ENCODE peak calls at places on chromosomes 5 and 9, in six cellular contexts. A is A172, X is C1 segment of cervical spinal cord, E is cardiac muscle cell, P is MV-4-11, S is lung. K is an unnamed sample.

GRCh38 chr5:134252671-134253070 is 26.8 kb upstream of the PPP2CA start:
- DNase-seq in A (peak; percentile 82), P (no peak), X (no peak), E (peak; percentile 28), S (no peak), K (no peak)

GRCh38 chr9:89219637-89220036 is 41.0 kb upstream of the SHC3 start:
- DNase-seq in S (no peak), A (no peak), X (no peak), E (no peak), P (no peak), K (no peak)

GRCh38 chr5:100890514-100891008 is 12.5 kb downstream of the ST8SIA4 start:
- DNase-seq in S (no peak), P (peak; percentile 80), E (no peak), X (no peak), A (no peak), K (no peak)

GRCh38 chr9:72540348-72540873 is 19.0 kb downstream of the TMC1 start:
- DNase-seq in A (peak; percentile 64), P (no peak), X (no peak), E (no peak), S (peak; percentile 46), K (no peak)

GRCh38 chr9:95080961-95081658 is 236.4 kb downstream of the FANCC start:
- DNase-seq in S (no peak), X (no peak), E (no peak), P (no peak), A (no peak), K (peak; percentile 11)

GRCh38 chr5:154570572-154571324 is 92.7 kb upstream of the HAND1 start:
- DNase-seq in A (no peak), S (no peak), X (no peak), P (no peak), E (no peak), K (no peak)

GRCh38 chr9:135379540-135380267 is 99.9 kb upstream of the PPP1R26 start:
- DNase-seq in X (no peak), A (peak; percentile 63), S (no peak), E (no peak), P (no peak), K (no peak)

GRCh38 chr9:70607329-70607728 is 192.9 kb upstream of the KLF9 start:
- DNase-seq in X (no peak), P (no peak), E (no peak), A (no peak), S (no peak), K (no peak)

GRCh38 chr5:9461246-9461645 is 84.6 kb downstream of the SEMA5A start:
- DNase-seq in X (no peak), A (no peak), P (no peak), S (no peak), E (no peak), K (no peak)

GRCh38 chr5:76521240-76521758 is 101.9 kb downstream of the F2RL2 start:
- DNase-seq in S (no peak), A (peak; percentile 73), E (no peak), P (peak; percentile 54), X (no peak), K (no peak)

GRCh38 chr5:158943057-158943456 is 156.7 kb downstream of the EBF1 start:
- DNase-seq in E (no peak), P (no peak), S (no peak), A (peak; percentile 99), X (no peak), K (no peak)

GRCh38 chr9:134637696-134638502 is 3.7 kb upstream of the COL5A1 start:
- DNase-seq in E (no peak), X (no peak), A (no peak), S (no peak), P (no peak), K (no peak)

GRCh38 chr5:40365357-40366330 is 314.1 kb upstream of the PTGER4 start:
- DNase-seq in P (peak; percentile 85), S (no peak), X (no peak), A (no peak), E (no peak), K (no peak)

GRCh38 chr9:75964431-75964830 is 74.0 kb downstream of the PCSK5 start:
- DNase-seq in S (no peak), X (no peak), E (no peak), P (no peak), A (peak; percentile 4), K (no peak)

GRCh38 chr5:54040018-54040417 is 270.4 kb downstream of the ARL15 start:
- DNase-seq in P (no peak), X (no peak), S (no peak), A (no peak), E (no peak), K (no peak)

GRCh38 chr9:127916665-127917581 is at the start of gene ST6GALNAC4:
- DNase-seq in A (peak; percentile 84), S (peak; percentile 94), P (peak; percentile 82), X (peak; percentile 92), E (peak; percentile 95), K (peak; percentile 96)

GRCh38 chr5:119789411-119790117 is 160.2 kb downstream of the FAM170A start:
- DNase-seq in S (no peak), P (no peak), X (no peak), A (no peak), E (peak; percentile 22), K (no peak)

GRCh38 chr5:52657231-52657645 is 130.5 kb upstream of the ITGA1 start:
- DNase-seq in S (no peak), X (no peak), A (peak; percentile 28), E (peak; percentile 67), P (peak; percentile 29), K (no peak)

GRCh38 chr5:148268556-148268955 is at the start of gene SPINK13:
- DNase-seq in E (no peak), P (no peak), A (peak; percentile 89), X (no peak), S (no peak), K (peak; percentile 57)

GRCh38 chr5:73605223-73606087 is 20.5 kb upstream of the ARHGEF28 start:
- DNase-seq in E (no peak), X (no peak), S (no peak), A (peak; percentile 52), P (no peak), K (peak; percentile 53)

GRCh38 chr9:35617548-35617947 is 665 bp downstream of the CD72 start:
- DNase-seq in A (no peak), X (no peak), E (no peak), P (no peak), S (no peak), K (no peak)

GRCh38 chr5:178318893-178319292 is 86.3 kb upstream of the PHYKPL start:
- DNase-seq in P (no peak), S (no peak), X (no peak), A (no peak), E (no peak), K (no peak)

GRCh38 chr9:113178087-113178486 is 27.3 kb downstream of the SLC31A2 start:
- DNase-seq in A (no peak), X (no peak), S (no peak), E (no peak), P (no peak), K (no peak)

GRCh38 chr9:134585021-134585561 is 56.5 kb upstream of the COL5A1 start:
- DNase-seq in S (peak; percentile 18), E (no peak), A (no peak), P (no peak), X (no peak), K (no peak)

GRCh38 chr9:92242115-92242778 is 51.2 kb downstream of the IARS1 start:
- DNase-seq in S (no peak), E (peak; percentile 35), A (peak; percentile 14), P (peak; percentile 19), X (no peak), K (no peak)

GRCh38 chr5:168651654-168652053 is 72.5 kb upstream of the PANK3 start:
- DNase-seq in A (peak; percentile 89), E (no peak), X (no peak), S (no peak), P (peak; percentile 81), K (peak; percentile 18)

GRCh38 chr5:164175083-164175482 is 669.7 kb downstream of the MAT2B start:
- DNase-seq in X (no peak), S (no peak), A (peak; percentile 53), P (no peak), E (no peak), K (no peak)

GRCh38 chr9:133727277-133727875 is 10.8 kb downstream of the SARDH start:
- DNase-seq in E (no peak), X (no peak), S (peak; percentile 18), A (no peak), P (no peak), K (no peak)

GRCh38 chr9:124342946-124343485 is 72.2 kb downstream of the PSMB7 start:
- DNase-seq in X (peak; percentile 64), P (no peak), A (peak; percentile 91), E (no peak), S (peak; percentile 51), K (peak; percentile 30)

GRCh38 chr5:66538531-66538930 is 57.7 kb upstream of the MAST4 start:
- DNase-seq in P (no peak), A (peak; percentile 5), X (no peak), S (no peak), E (no peak), K (no peak)

GRCh38 chr9:137449081-137449844 is 8.1 kb upstream of the ENTPD8 start:
- DNase-seq in P (no peak), S (no peak), A (no peak), X (no peak), E (no peak), K (no peak)

GRCh38 chr5:100828071-100828689 is 74.9 kb downstream of the ST8SIA4 start:
- DNase-seq in S (no peak), X (no peak), E (no peak), P (peak; percentile 56), A (no peak), K (no peak)

K was measured in body of pancreas.